ENCODE peak calls at places on chromosomes 16 and 17, in nine cellular contexts. One of them, this sample, is unnamed.

GRCh38 chr17:5864910-5865657 is 205.1 kb upstream of the WSCD1 start:
- DNase-seq in MCF 10A: no peak
- DNase-seq in stimulated activated CD4-positive, alpha-beta T cell treated with anti-CD3 and anti-CD28 coated beads, Interleukin-15, amount 100 ng/mL, for 24 hours: no peak
- DNase-seq in GM13976: no peak
- DNase-seq in neuronal stem cell: no peak
- DNase-seq in upper lobe of right lung: no peak
- DNase-seq in glutamatergic neuron: no peak
- DNase-seq in kidney epithelial cell: no peak
- DNase-seq in left colon: no peak
- DNase-seq in this sample: no peak

GRCh38 chr16:59044616-59045015 is 310.5 kb upstream of the GOT2 start:
- DNase-seq in neuronal stem cell: no peak
- DNase-seq in left colon: no peak
- DNase-seq in MCF 10A: no peak
- DNase-seq in kidney epithelial cell: no peak
- DNase-seq in glutamatergic neuron: no peak
- DNase-seq in GM13976: no peak
- DNase-seq in upper lobe of right lung: no peak
- DNase-seq in stimulated activated CD4-positive, alpha-beta T cell treated with anti-CD3 and anti-CD28 coated beads, Interleukin-15, amount 100 ng/mL, for 24 hours: no peak
- DNase-seq in this sample: no peak

GRCh38 chr16:47019563-47019962 is 46.1 kb upstream of the DNAJA2 start:
- DNase-seq in neuronal stem cell: no peak
- DNase-seq in upper lobe of right lung: no peak
- DNase-seq in MCF 10A: peak
- DNase-seq in glutamatergic neuron: no peak
- DNase-seq in kidney epithelial cell: no peak
- DNase-seq in GM13976: no peak
- DNase-seq in stimulated activated CD4-positive, alpha-beta T cell treated with anti-CD3 and anti-CD28 coated beads, Interleukin-15, amount 100 ng/mL, for 24 hours: no peak
- DNase-seq in left colon: no peak
- DNase-seq in this sample: no peak

GRCh38 chr16:12017583-12017982 is 41.0 kb downstream of the SNX29 start:
- DNase-seq in glutamatergic neuron: no peak
- DNase-seq in MCF 10A: no peak
- DNase-seq in left colon: no peak
- DNase-seq in stimulated activated CD4-positive, alpha-beta T cell treated with anti-CD3 and anti-CD28 coated beads, Interleukin-15, amount 100 ng/mL, for 24 hours: no peak
- DNase-seq in GM13976: no peak
- DNase-seq in neuronal stem cell: no peak
- DNase-seq in upper lobe of right lung: no peak
- DNase-seq in kidney epithelial cell: no peak
- DNase-seq in this sample: no peak

GRCh38 chr16:85903576-85903975 is 4.6 kb downstream of the IRF8 start:
- DNase-seq in MCF 10A: no peak
- DNase-seq in neuronal stem cell: no peak
- DNase-seq in left colon: peak
- DNase-seq in upper lobe of right lung: no peak
- DNase-seq in GM13976: peak
- DNase-seq in glutamatergic neuron: no peak
- DNase-seq in stimulated activated CD4-positive, alpha-beta T cell treated with anti-CD3 and anti-CD28 coated beads, Interleukin-15, amount 100 ng/mL, for 24 hours: no peak
- DNase-seq in kidney epithelial cell: no peak
- DNase-seq in this sample: no peak

GRCh38 chr16:87416826-87417471 is 24.8 kb downstream of the MAP1LC3B start:
- DNase-seq in glutamatergic neuron: no peak
- DNase-seq in MCF 10A: peak
- DNase-seq in upper lobe of right lung: no peak
- DNase-seq in stimulated activated CD4-positive, alpha-beta T cell treated with anti-CD3 and anti-CD28 coated beads, Interleukin-15, amount 100 ng/mL, for 24 hours: peak
- DNase-seq in neuronal stem cell: no peak
- DNase-seq in left colon: no peak
- DNase-seq in kidney epithelial cell: no peak
- DNase-seq in GM13976: no peak
- DNase-seq in this sample: no peak

GRCh38 chr17:62187681-62188080 is 122.6 kb upstream of the MED13 start:
- DNase-seq in left colon: no peak
- DNase-seq in neuronal stem cell: no peak
- DNase-seq in GM13976: no peak
- DNase-seq in MCF 10A: peak
- DNase-seq in kidney epithelial cell: no peak
- DNase-seq in glutamatergic neuron: no peak
- DNase-seq in stimulated activated CD4-positive, alpha-beta T cell treated with anti-CD3 and anti-CD28 coated beads, Interleukin-15, amount 100 ng/mL, for 24 hours: no peak
- DNase-seq in upper lobe of right lung: no peak
- DNase-seq in this sample: no peak

GRCh38 chr16:12695454-12695853 is 108.2 kb downstream of the CPPED1 start:
- DNase-seq in kidney epithelial cell: no peak
- DNase-seq in glutamatergic neuron: no peak
- DNase-seq in neuronal stem cell: no peak
- DNase-seq in left colon: no peak
- DNase-seq in GM13976: no peak
- DNase-seq in upper lobe of right lung: no peak
- DNase-seq in stimulated activated CD4-positive, alpha-beta T cell treated with anti-CD3 and anti-CD28 coated beads, Interleukin-15, amount 100 ng/mL, for 24 hours: no peak
- DNase-seq in MCF 10A: no peak
- DNase-seq in this sample: no peak

GRCh38 chr16:1559446-1559975 is 26.0 kb downstream of the TMEM204 start:
- DNase-seq in GM13976: no peak
- DNase-seq in neuronal stem cell: no peak
- DNase-seq in MCF 10A: no peak
- DNase-seq in glutamatergic neuron: no peak
- DNase-seq in kidney epithelial cell: no peak
- DNase-seq in left colon: no peak
- DNase-seq in stimulated activated CD4-positive, alpha-beta T cell treated with anti-CD3 and anti-CD28 coated beads, Interleukin-15, amount 100 ng/mL, for 24 hours: no peak
- DNase-seq in upper lobe of right lung: no peak
- DNase-seq in this sample: no peak

GRCh38 chr16:1780677-1781072 is 1.7 kb downstream of the SPSB3 start:
- DNase-seq in left colon: no peak
- DNase-seq in MCF 10A: no peak
- DNase-seq in upper lobe of right lung: no peak
- DNase-seq in glutamatergic neuron: no peak
- DNase-seq in GM13976: no peak
- DNase-seq in neuronal stem cell: no peak
- DNase-seq in kidney epithelial cell: no peak
- DNase-seq in stimulated activated CD4-positive, alpha-beta T cell treated with anti-CD3 and anti-CD28 coated beads, Interleukin-15, amount 100 ng/mL, for 24 hours: no peak
- DNase-seq in this sample: no peak

GRCh38 chr17:79842136-79842655 is 3.0 kb upstream of the CBX4 start:
- DNase-seq in glutamatergic neuron: no peak
- DNase-seq in GM13976: no peak
- DNase-seq in left colon: no peak
- DNase-seq in kidney epithelial cell: no peak
- DNase-seq in MCF 10A: no peak
- DNase-seq in upper lobe of right lung: no peak
- DNase-seq in stimulated activated CD4-positive, alpha-beta T cell treated with anti-CD3 and anti-CD28 coated beads, Interleukin-15, amount 100 ng/mL, for 24 hours: no peak
- DNase-seq in neuronal stem cell: no peak
- DNase-seq in this sample: no peak

GRCh38 chr16:50269061-50269705 is 2.8 kb downstream of the ADCY7 start:
- DNase-seq in stimulated activated CD4-positive, alpha-beta T cell treated with anti-CD3 and anti-CD28 coated beads, Interleukin-15, amount 100 ng/mL, for 24 hours: no peak
- DNase-seq in MCF 10A: no peak
- DNase-seq in left colon: no peak
- DNase-seq in glutamatergic neuron: no peak
- DNase-seq in kidney epithelial cell: no peak
- DNase-seq in upper lobe of right lung: no peak
- DNase-seq in neuronal stem cell: no peak
- DNase-seq in GM13976: no peak
- DNase-seq in this sample: no peak

GRCh38 chr16:83701494-83701893 is 106.3 kb upstream of the HSBP1 start:
- DNase-seq in neuronal stem cell: peak
- DNase-seq in left colon: no peak
- DNase-seq in glutamatergic neuron: no peak
- DNase-seq in GM13976: no peak
- DNase-seq in kidney epithelial cell: no peak
- DNase-seq in stimulated activated CD4-positive, alpha-beta T cell treated with anti-CD3 and anti-CD28 coated beads, Interleukin-15, amount 100 ng/mL, for 24 hours: peak
- DNase-seq in upper lobe of right lung: peak
- DNase-seq in MCF 10A: peak
- DNase-seq in this sample: no peak

GRCh38 chr17:63611354-63611753 is 10.7 kb downstream of the TACO1 start:
- DNase-seq in glutamatergic neuron: no peak
- DNase-seq in GM13976: no peak
- DNase-seq in left colon: no peak
- DNase-seq in MCF 10A: no peak
- DNase-seq in kidney epithelial cell: no peak
- DNase-seq in stimulated activated CD4-positive, alpha-beta T cell treated with anti-CD3 and anti-CD28 coated beads, Interleukin-15, amount 100 ng/mL, for 24 hours: no peak
- DNase-seq in upper lobe of right lung: no peak
- DNase-seq in neuronal stem cell: no peak
- DNase-seq in this sample: no peak

This sample was measured in NCI-H146.